ENCODE peak calls at places on chromosome 21, in eight cellular contexts. One of them, this sample, is unnamed.

GRCh38 chr21:46035809-46036695 is 54.5 kb downstream of the COL6A1 start:
- DNase-seq in C1 segment of cervical spinal cord: no peak
- DNase-seq in left ventricle myocardium inferior: peak
- DNase-seq in ELR: peak
- DNase-seq in GM12891: no peak
- DNase-seq in T-cell: no peak
- DNase-seq in Calu3: no peak
- DNase-seq in fibroblast of mammary gland: peak
- DNase-seq in this sample: no peak

GRCh38 chr21:44083631-44084291 is 23.4 kb upstream of the PWP2 start:
- DNase-seq in Calu3: no peak
- DNase-seq in T-cell: peak
- DNase-seq in ELR: no peak
- DNase-seq in left ventricle myocardium inferior: no peak
- DNase-seq in GM12891: no peak
- DNase-seq in fibroblast of mammary gland: no peak
- DNase-seq in C1 segment of cervical spinal cord: no peak
- DNase-seq in this sample: peak

GRCh38 chr21:44021064-44021463 is 9.0 kb downstream of the TRAPPC10 start:
- DNase-seq in T-cell: no peak
- DNase-seq in Calu3: no peak
- DNase-seq in C1 segment of cervical spinal cord: no peak
- DNase-seq in left ventricle myocardium inferior: no peak
- DNase-seq in ELR: no peak
- DNase-seq in GM12891: no peak
- DNase-seq in fibroblast of mammary gland: no peak
- DNase-seq in this sample: no peak

GRCh38 chr21:32958288-32958992 is 67.3 kb upstream of the OLIG2 start:
- DNase-seq in left ventricle myocardium inferior: no peak
- DNase-seq in ELR: no peak
- DNase-seq in Calu3: peak
- DNase-seq in fibroblast of mammary gland: no peak
- DNase-seq in GM12891: no peak
- DNase-seq in T-cell: no peak
- DNase-seq in C1 segment of cervical spinal cord: no peak
- DNase-seq in this sample: no peak

GRCh38 chr21:17427831-17428483 is 84.9 kb upstream of the CXADR start:
- DNase-seq in Calu3: no peak
- DNase-seq in T-cell: no peak
- DNase-seq in ELR: no peak
- DNase-seq in fibroblast of mammary gland: no peak
- DNase-seq in C1 segment of cervical spinal cord: no peak
- DNase-seq in left ventricle myocardium inferior: no peak
- DNase-seq in GM12891: no peak
- DNase-seq in this sample: no peak

GRCh38 chr21:45819478-45820170 is 161.9 kb upstream of the COL6A1 start:
- DNase-seq in ELR: no peak
- DNase-seq in Calu3: no peak
- DNase-seq in T-cell: no peak
- DNase-seq in left ventricle myocardium inferior: no peak
- DNase-seq in C1 segment of cervical spinal cord: no peak
- DNase-seq in GM12891: no peak
- DNase-seq in fibroblast of mammary gland: peak
- DNase-seq in this sample: no peak

GRCh38 chr21:41615613-41616012 is 107.7 kb upstream of the TMPRSS2 start:
- DNase-seq in GM12891: no peak
- DNase-seq in T-cell: no peak
- DNase-seq in ELR: peak
- DNase-seq in C1 segment of cervical spinal cord: no peak
- DNase-seq in left ventricle myocardium inferior: no peak
- DNase-seq in fibroblast of mammary gland: peak
- DNase-seq in Calu3: no peak
- DNase-seq in this sample: no peak

GRCh38 chr21:36960676-36961284 is 5.7 kb downstream of the HLCS start:
- DNase-seq in C1 segment of cervical spinal cord: no peak
- DNase-seq in ELR: no peak
- DNase-seq in left ventricle myocardium inferior: no peak
- DNase-seq in T-cell: no peak
- DNase-seq in GM12891: no peak
- DNase-seq in fibroblast of mammary gland: no peak
- DNase-seq in Calu3: no peak
- DNase-seq in this sample: no peak

GRCh38 chr21:34965200-34966174 is 83.6 kb downstream of the RUNX1 start:
- DNase-seq in Calu3: no peak
- DNase-seq in ELR: peak
- DNase-seq in T-cell: no peak
- DNase-seq in left ventricle myocardium inferior: no peak
- DNase-seq in GM12891: no peak
- DNase-seq in fibroblast of mammary gland: peak
- DNase-seq in C1 segment of cervical spinal cord: no peak
- DNase-seq in this sample: no peak

GRCh38 chr21:37944492-37944891 is 28.2 kb upstream of the KCNJ6 start:
- DNase-seq in ELR: no peak
- DNase-seq in left ventricle myocardium inferior: no peak
- DNase-seq in Calu3: no peak
- DNase-seq in C1 segment of cervical spinal cord: no peak
- DNase-seq in fibroblast of mammary gland: no peak
- DNase-seq in GM12891: no peak
- DNase-seq in T-cell: no peak
- DNase-seq in this sample: no peak

GRCh38 chr21:41678016-41678935 is 88.6 kb downstream of the RIPK4 start:
- DNase-seq in fibroblast of mammary gland: no peak
- DNase-seq in ELR: peak
- DNase-seq in C1 segment of cervical spinal cord: no peak
- DNase-seq in left ventricle myocardium inferior: no peak
- DNase-seq in T-cell: no peak
- DNase-seq in GM12891: no peak
- DNase-seq in Calu3: peak
- DNase-seq in this sample: no peak

GRCh38 chr21:19122371-19122770 is 718.8 kb upstream of the TMPRSS15 start:
- DNase-seq in fibroblast of mammary gland: no peak
- DNase-seq in ELR: no peak
- DNase-seq in C1 segment of cervical spinal cord: no peak
- DNase-seq in Calu3: no peak
- DNase-seq in left ventricle myocardium inferior: no peak
- DNase-seq in GM12891: no peak
- DNase-seq in T-cell: no peak
- DNase-seq in this sample: no peak

GRCh38 chr21:43322805-43323204 is 104.1 kb downstream of the SIK1 start:
- DNase-seq in fibroblast of mammary gland: no peak
- DNase-seq in C1 segment of cervical spinal cord: no peak
- DNase-seq in ELR: peak
- DNase-seq in T-cell: no peak
- DNase-seq in Calu3: no peak
- DNase-seq in GM12891: no peak
- DNase-seq in left ventricle myocardium inferior: no peak
- DNase-seq in this sample: no peak

GRCh38 chr21:33368124-33368523 is 35.1 kb upstream of the IFNGR2 start:
- DNase-seq in GM12891: no peak
- DNase-seq in Calu3: no peak
- DNase-seq in ELR: no peak
- DNase-seq in C1 segment of cervical spinal cord: no peak
- DNase-seq in fibroblast of mammary gland: no peak
- DNase-seq in T-cell: no peak
- DNase-seq in left ventricle myocardium inferior: no peak
- DNase-seq in this sample: no peak

GRCh38 chr21:37373539-37373938 is 7.0 kb downstream of the DYRK1A start:
- DNase-seq in ELR: peak
- DNase-seq in fibroblast of mammary gland: peak
- DNase-seq in C1 segment of cervical spinal cord: no peak
- DNase-seq in T-cell: no peak
- DNase-seq in Calu3: no peak
- DNase-seq in left ventricle myocardium inferior: no peak
- DNase-seq in GM12891: no peak
- DNase-seq in this sample: no peak

GRCh38 chr21:37435120-37435519 is 68.5 kb downstream of the DYRK1A start:
- DNase-seq in GM12891: no peak
- DNase-seq in T-cell: peak
- DNase-seq in left ventricle myocardium inferior: peak
- DNase-seq in ELR: peak
- DNase-seq in C1 segment of cervical spinal cord: peak
- DNase-seq in fibroblast of mammary gland: peak
- DNase-seq in Calu3: no peak
- DNase-seq in this sample: peak

GRCh38 chr21:29436143-29436542 is 137.4 kb downstream of the BACH1 start:
- DNase-seq in GM12891: no peak
- DNase-seq in C1 segment of cervical spinal cord: no peak
- DNase-seq in fibroblast of mammary gland: peak
- DNase-seq in left ventricle myocardium inferior: peak
- DNase-seq in T-cell: peak
- DNase-seq in Calu3: no peak
- DNase-seq in ELR: no peak
- DNase-seq in this sample: no peak

GRCh38 chr21:28069446-28069845 is 923.2 kb downstream of the LTN1 start:
- DNase-seq in GM12891: no peak
- DNase-seq in fibroblast of mammary gland: peak
- DNase-seq in C1 segment of cervical spinal cord: no peak
- DNase-seq in T-cell: no peak
- DNase-seq in ELR: peak
- DNase-seq in Calu3: no peak
- DNase-seq in left ventricle myocardium inferior: no peak
- DNase-seq in this sample: no peak

GRCh38 chr21:44405948-44406872 is 49.1 kb upstream of the LRRC3 start:
- DNase-seq in Calu3: no peak
- DNase-seq in fibroblast of mammary gland: peak
- DNase-seq in left ventricle myocardium inferior: no peak
- DNase-seq in T-cell: no peak
- DNase-seq in C1 segment of cervical spinal cord: no peak
- DNase-seq in GM12891: no peak
- DNase-seq in ELR: peak
- DNase-seq in this sample: no peak

GRCh38 chr21:17869115-17869514 is 50.0 kb upstream of the C21orf91 start:
- DNase-seq in C1 segment of cervical spinal cord: no peak
- DNase-seq in GM12891: no peak
- DNase-seq in left ventricle myocardium inferior: no peak
- DNase-seq in ELR: no peak
- DNase-seq in T-cell: no peak
- DNase-seq in Calu3: no peak
- DNase-seq in fibroblast of mammary gland: no peak
- DNase-seq in this sample: no peak

GRCh38 chr21:29350246-29350779 is 51.6 kb downstream of the BACH1 start:
- DNase-seq in GM12891: no peak
- DNase-seq in T-cell: no peak
- DNase-seq in C1 segment of cervical spinal cord: no peak
- DNase-seq in Calu3: no peak
- DNase-seq in left ventricle myocardium inferior: no peak
- DNase-seq in ELR: no peak
- DNase-seq in fibroblast of mammary gland: no peak
- DNase-seq in this sample: no peak

GRCh38 chr21:41447356-41447755 is 21.3 kb downstream of the MX1 start:
- DNase-seq in T-cell: no peak
- DNase-seq in ELR: no peak
- DNase-seq in Calu3: no peak
- DNase-seq in fibroblast of mammary gland: no peak
- DNase-seq in left ventricle myocardium inferior: no peak
- DNase-seq in GM12891: no peak
- DNase-seq in C1 segment of cervical spinal cord: no peak
- DNase-seq in this sample: no peak

GRCh38 chr21:32335601-32336575 is 37.2 kb downstream of the MRAP start:
- DNase-seq in left ventricle myocardium inferior: no peak
- DNase-seq in GM12891: no peak
- DNase-seq in C1 segment of cervical spinal cord: peak
- DNase-seq in ELR: no peak
- DNase-seq in Calu3: no peak
- DNase-seq in T-cell: no peak
- DNase-seq in fibroblast of mammary gland: no peak
- DNase-seq in this sample: no peak

GRCh38 chr21:38958940-38959685 is 153.4 kb downstream of the ETS2 start:
- DNase-seq in C1 segment of cervical spinal cord: no peak
- DNase-seq in ELR: peak
- DNase-seq in Calu3: peak
- DNase-seq in left ventricle myocardium inferior: no peak
- DNase-seq in GM12891: no peak
- DNase-seq in fibroblast of mammary gland: peak
- DNase-seq in T-cell: no peak
- DNase-seq in this sample: no peak

GRCh38 chr21:43188181-43188580 is 19.4 kb downstream of the CRYAA start:
- DNase-seq in T-cell: no peak
- DNase-seq in left ventricle myocardium inferior: no peak
- DNase-seq in Calu3: no peak
- DNase-seq in GM12891: no peak
- DNase-seq in fibroblast of mammary gland: no peak
- DNase-seq in ELR: no peak
- DNase-seq in C1 segment of cervical spinal cord: no peak
- DNase-seq in this sample: no peak

GRCh38 chr21:45940621-45941337 is 40.8 kb upstream of the COL6A1 start:
- DNase-seq in T-cell: no peak
- DNase-seq in C1 segment of cervical spinal cord: no peak
- DNase-seq in left ventricle myocardium inferior: no peak
- DNase-seq in fibroblast of mammary gland: no peak
- DNase-seq in GM12891: no peak
- DNase-seq in ELR: no peak
- DNase-seq in Calu3: no peak
- DNase-seq in this sample: no peak

GRCh38 chr21:45161039-45161945 is 86.9 kb downstream of the ADARB1 start:
- DNase-seq in GM12891: no peak
- DNase-seq in fibroblast of mammary gland: no peak
- DNase-seq in Calu3: no peak
- DNase-seq in ELR: no peak
- DNase-seq in left ventricle myocardium inferior: no peak
- DNase-seq in C1 segment of cervical spinal cord: no peak
- DNase-seq in T-cell: no peak
- DNase-seq in this sample: no peak

GRCh38 chr21:16194851-16195251 is 465.1 kb downstream of the USP25 start:
- DNase-seq in fibroblast of mammary gland: peak
- DNase-seq in left ventricle myocardium inferior: no peak
- DNase-seq in Calu3: no peak
- DNase-seq in T-cell: no peak
- DNase-seq in C1 segment of cervical spinal cord: no peak
- DNase-seq in ELR: peak
- DNase-seq in GM12891: no peak
- DNase-seq in this sample: no peak

GRCh38 chr21:31509108-31510017 is 150.1 kb upstream of the SOD1 start:
- DNase-seq in GM12891: peak
- DNase-seq in T-cell: peak
- DNase-seq in Calu3: peak
- DNase-seq in fibroblast of mammary gland: peak
- DNase-seq in left ventricle myocardium inferior: no peak
- DNase-seq in C1 segment of cervical spinal cord: no peak
- DNase-seq in ELR: peak
- DNase-seq in this sample: peak

GRCh38 chr21:45590246-45590725 is 48.0 kb upstream of the SLC19A1 start:
- DNase-seq in C1 segment of cervical spinal cord: no peak
- DNase-seq in Calu3: no peak
- DNase-seq in GM12891: peak
- DNase-seq in fibroblast of mammary gland: peak
- DNase-seq in T-cell: peak
- DNase-seq in left ventricle myocardium inferior: peak
- DNase-seq in ELR: no peak
- DNase-seq in this sample: peak

GRCh38 chr21:46624050-46624449 is 11.4 kb upstream of the PRMT2 start:
- DNase-seq in C1 segment of cervical spinal cord: no peak
- DNase-seq in Calu3: no peak
- DNase-seq in T-cell: no peak
- DNase-seq in GM12891: no peak
- DNase-seq in ELR: no peak
- DNase-seq in left ventricle myocardium inferior: no peak
- DNase-seq in fibroblast of mammary gland: no peak
- DNase-seq in this sample: no peak

GRCh38 chr21:38596264-38597042 is 98.2 kb upstream of the ERG start:
- DNase-seq in fibroblast of mammary gland: no peak
- DNase-seq in T-cell: no peak
- DNase-seq in Calu3: no peak
- DNase-seq in GM12891: no peak
- DNase-seq in C1 segment of cervical spinal cord: no peak
- DNase-seq in ELR: no peak
- DNase-seq in left ventricle myocardium inferior: no peak
- DNase-seq in this sample: no peak

GRCh38 chr21:42389449-42389835 is 6.4 kb downstream of the TMPRSS3 start:
- DNase-seq in Calu3: peak
- DNase-seq in T-cell: no peak
- DNase-seq in ELR: no peak
- DNase-seq in fibroblast of mammary gland: no peak
- DNase-seq in GM12891: no peak
- DNase-seq in C1 segment of cervical spinal cord: no peak
- DNase-seq in left ventricle myocardium inferior: no peak
- DNase-seq in this sample: no peak

GRCh38 chr21:42056468-42056867 is 14.6 kb upstream of the UMODL1 start:
- DNase-seq in ELR: no peak
- DNase-seq in C1 segment of cervical spinal cord: no peak
- DNase-seq in left ventricle myocardium inferior: no peak
- DNase-seq in Calu3: no peak
- DNase-seq in GM12891: no peak
- DNase-seq in fibroblast of mammary gland: no peak
- DNase-seq in T-cell: no peak
- DNase-seq in this sample: no peak

This sample was measured in natural killer cell.